ENCODE peak calls at places on chromosome 6, in seven cellular contexts. D is stimulated activated CD8-positive, alpha-beta memory T cell treated with anti-CD3 and anti-CD28 coated beads, Interleukin-4, amount 100 ng/mL, for 1 hour; N is RWPE1; K is activated CD4-positive, CD25-positive, alpha-beta regulatory T cell; J is heart left ventricle; Y is ovary; S is EL. Q is an unnamed sample.

GRCh38 chr6:8080338-8081151 is 16.4 kb upstream of the BLOC1S5 start:
- DNase-seq in D (no peak), N (peak), K (no peak), J (no peak), Y (no peak), S (peak), Q (peak)

GRCh38 chr6:157996201-157996712 is 14.6 kb downstream of the SYNJ2 start:
- DNase-seq in D (no peak), N (no peak), K (no peak), J (no peak), Y (no peak), S (no peak), Q (no peak)

GRCh38 chr6:157045831-157046454 is 268.8 kb downstream of the ARID1B start:
- DNase-seq in D (no peak), N (peak), K (no peak), J (no peak), Y (no peak), S (peak), Q (peak)

GRCh38 chr6:15242503-15242902 is 3.4 kb upstream of the JARID2 start:
- DNase-seq in D (no peak), N (no peak), K (no peak), J (no peak), Y (no peak), S (no peak), Q (no peak)

GRCh38 chr6:169167581-169168301 is 85.9 kb downstream of the THBS2 start:
- DNase-seq in D (no peak), N (peak), K (no peak), J (peak), Y (no peak), S (peak), Q (no peak)

GRCh38 chr6:24494726-24495515 is at the start of gene ALDH5A1:
- DNase-seq in D (peak), N (peak), K (peak), J (peak), Y (peak), S (peak), Q (peak)

GRCh38 chr6:142112451-142113061 is 20.2 kb upstream of the GJE1 start:
- DNase-seq in D (peak), N (peak), K (peak), J (peak), Y (peak), S (peak), Q (peak)

GRCh38 chr6:119283979-119284545 is 65.5 kb downstream of the MAN1A1 start:
- DNase-seq in D (no peak), N (no peak), K (no peak), J (no peak), Y (no peak), S (no peak), Q (no peak)

GRCh38 chr6:6856538-6857523 is 250.9 kb upstream of the RREB1 start:
- DNase-seq in D (no peak), N (peak), K (peak), J (peak), Y (no peak), S (peak), Q (peak)

GRCh38 chr6:66128676-66129075 is 421.6 kb upstream of the EYS start:
- DNase-seq in D (no peak), N (no peak), K (no peak), J (no peak), Y (no peak), S (no peak), Q (no peak)

GRCh38 chr6:87397656-87398055 is 10.1 kb upstream of the CFAP206 start:
- DNase-seq in D (no peak), N (no peak), K (no peak), J (no peak), Y (no peak), S (no peak), Q (no peak)

GRCh38 chr6:22079788-22080187 is 217.0 kb downstream of the PRL start:
- DNase-seq in D (no peak), N (no peak), K (no peak), J (no peak), Y (no peak), S (peak), Q (no peak)

GRCh38 chr6:38604700-38605099 is 35.0 kb downstream of the BTBD9 start:
- DNase-seq in D (no peak), N (no peak), K (no peak), J (no peak), Y (no peak), S (peak), Q (peak)

GRCh38 chr6:96420294-96420693 is 101.3 kb upstream of the UFL1 start:
- DNase-seq in D (no peak), N (no peak), K (no peak), J (no peak), Y (no peak), S (no peak), Q (no peak)

GRCh38 chr6:365835-366234 is 25.7 kb upstream of the IRF4 start:
- DNase-seq in D (no peak), N (no peak), K (no peak), J (no peak), Y (no peak), S (no peak), Q (no peak)

GRCh38 chr6:87949194-87949593 is 98.4 kb upstream of the SPACA1 start:
- DNase-seq in D (no peak), N (no peak), K (no peak), J (no peak), Y (no peak), S (no peak), Q (no peak)

GRCh38 chr6:46452312-46452917 is 38.8 kb downstream of the RCAN2 start:
- DNase-seq in D (no peak), N (no peak), K (no peak), J (no peak), Y (no peak), S (no peak), Q (no peak)

GRCh38 chr6:90368601-90369000 is 72.0 kb upstream of the BACH2 start:
- DNase-seq in D (no peak), N (no peak), K (no peak), J (no peak), Y (no peak), S (no peak), Q (no peak)

GRCh38 chr6:3340358-3340798 is 81.6 kb downstream of the PSMG4 start:
- DNase-seq in D (no peak), N (no peak), K (no peak), J (no peak), Y (no peak), S (no peak), Q (no peak)

GRCh38 chr6:83199865-83200230 is 6.7 kb downstream of the RWDD2A start:
- DNase-seq in D (no peak), N (peak), K (no peak), J (no peak), Y (no peak), S (peak), Q (peak)

GRCh38 chr6:113586413-113586812 is 270.7 kb upstream of the MARCKS start:
- DNase-seq in D (no peak), N (no peak), K (no peak), J (no peak), Y (no peak), S (peak), Q (no peak)

GRCh38 chr6:5302995-5303622 is 41.8 kb downstream of the FARS2 start:
- DNase-seq in D (no peak), N (peak), K (peak), J (peak), Y (no peak), S (no peak), Q (peak)

GRCh38 chr6:143233563-143234285 is 173.0 kb downstream of the AIG1 start:
- DNase-seq in D (no peak), N (no peak), K (no peak), J (no peak), Y (peak), S (no peak), Q (peak)

GRCh38 chr6:10801224-10801848 is 37.0 kb downstream of the MAK start:
- DNase-seq in D (peak), N (peak), K (peak), J (peak), Y (peak), S (peak), Q (peak)

GRCh38 chr6:37376078-37376743 is 22.4 kb downstream of the RNF8 start:
- DNase-seq in D (no peak), N (no peak), K (no peak), J (no peak), Y (no peak), S (no peak), Q (no peak)

GRCh38 chr6:139764498-139764986 is 390.1 kb upstream of the CITED2 start:
- DNase-seq in D (no peak), N (peak), K (no peak), J (peak), Y (no peak), S (peak), Q (peak)

GRCh38 chr6:6711832-6712231 is 123.3 kb downstream of the LY86 start:
- DNase-seq in D (no peak), N (no peak), K (no peak), J (no peak), Y (no peak), S (no peak), Q (no peak)

GRCh38 chr6:88548891-88549505 is 382.9 kb upstream of the CNR1 start:
- DNase-seq in D (no peak), N (no peak), K (no peak), J (no peak), Y (no peak), S (peak), Q (peak)